ENCODE peak calls at places on chromosomes 16 and 17, in nine cellular contexts. R, M, D, T, K, O, B, F and Y are unnamed samples.

GRCh38 chr16:22721497-22722100 is 92.4 kb upstream of the HS3ST2 start:
- DNase-seq in B (peak), D (no peak), R (no peak), M (no peak), F (no peak), T (peak), K (peak), O (no peak), Y (no peak)

GRCh38 chr16:50301626-50302471 is 35.5 kb downstream of the ADCY7 start:
- DNase-seq in F (no peak), M (no peak), T (peak), K (no peak), R (peak), O (no peak), B (peak), D (no peak), Y (peak)

GRCh38 chr16:81121474-81121990 is 25.3 kb upstream of the GCSH start:
- DNase-seq in F (no peak), B (no peak), T (no peak), M (no peak), D (no peak), R (no peak), O (no peak), K (no peak), Y (no peak)

GRCh38 chr17:55341432-55341831 is 76.7 kb downstream of the HLF start:
- DNase-seq in R (no peak), K (no peak), M (no peak), O (no peak), D (no peak), T (peak), B (peak), F (no peak), Y (no peak)

GRCh38 chr17:80861360-80861861 is 130.2 kb upstream of the CHMP6 start:
- DNase-seq in K (peak), F (no peak), D (no peak), B (no peak), O (no peak), M (no peak), T (no peak), R (no peak), Y (no peak)

GRCh38 chr17:17551361-17551760 is 40.1 kb downstream of the PEMT start:
- DNase-seq in F (no peak), O (no peak), B (peak), K (no peak), T (no peak), D (no peak), M (no peak), R (no peak), Y (no peak)

GRCh38 chr16:50096791-50097190 is 31.0 kb downstream of the HEATR3 start:
- DNase-seq in F (no peak), T (peak), K (no peak), D (no peak), M (no peak), O (no peak), R (no peak), B (peak), Y (no peak)

GRCh38 chr16:86949630-86950029 is 367.6 kb downstream of the C16orf95 start:
- DNase-seq in R (no peak), D (no peak), O (no peak), F (no peak), M (no peak), T (no peak), K (no peak), B (no peak), Y (no peak)

GRCh38 chr17:81188491-81188840 is 22.4 kb upstream of the AATK start:
- DNase-seq in F (no peak), B (no peak), K (no peak), R (no peak), T (no peak), M (no peak), O (no peak), D (no peak), Y (no peak)

GRCh38 chr17:53387745-53388144 is 435.0 kb upstream of the KIF2B start:
- DNase-seq in T (no peak), M (no peak), K (no peak), F (no peak), B (no peak), R (no peak), O (no peak), D (no peak), Y (no peak)

GRCh38 chr17:13337864-13338371 is 263.8 kb downstream of the HS3ST3A1 start:
- DNase-seq in K (no peak), B (peak), O (no peak), T (peak), R (no peak), D (no peak), M (no peak), F (no peak), Y (peak)

GRCh38 chr16:57541754-57542435 is 548 bp upstream of the ADGRG5 start:
- DNase-seq in D (no peak), K (no peak), B (no peak), T (no peak), M (no peak), F (no peak), O (no peak), R (no peak), Y (no peak)